ENCODE peak calls at places on chromosome 15, in five cellular contexts. H, Y, K, L and N are unnamed samples.

GRCh38 chr15:50908209-50909043 is at the start of gene AP4E1:
- DNase-seq in H (peak; percentile 87), Y (peak; percentile 90), K (peak; percentile 85), L (peak; percentile 91), N (peak; percentile 97)

GRCh38 chr15:75673426-75674247 is 25.9 kb downstream of the SNX33 start:
- DNase-seq in H (no peak), Y (peak; percentile 60), K (no peak), L (peak; percentile 70), N (no peak)

GRCh38 chr15:64151727-64152506 is at the start of gene SNX22:
- DNase-seq in H (no peak), Y (no peak), K (no peak), L (no peak), N (peak; percentile 40)

GRCh38 chr15:93246266-93247242 is 157.5 kb upstream of the RGMA start:
- DNase-seq in H (no peak), Y (no peak), K (no peak), L (no peak), N (no peak)

GRCh38 chr15:76183906-76184639 is 124.3 kb downstream of the TMEM266 start:
- DNase-seq in H (no peak), Y (no peak), K (no peak), L (no peak), N (no peak)

GRCh38 chr15:89760303-89761008 is 9.4 kb upstream of the MESP1 start:
- DNase-seq in H (peak; percentile 88), Y (peak; percentile 73), K (peak; percentile 61), L (peak; percentile 57), N (peak; percentile 37)

GRCh38 chr15:100902436-100903190 is 16.5 kb upstream of the LRRK1 start:
- DNase-seq in H (peak; percentile 10), Y (peak; percentile 80), K (peak; percentile 7), L (peak; percentile 89), N (no peak)

GRCh38 chr15:29071193-29071906 is 185.6 kb downstream of the APBA2 start:
- DNase-seq in H (no peak), Y (no peak), K (no peak), L (no peak), N (no peak)

GRCh38 chr15:26972636-26973035 is 1.7 kb downstream of the GABRG3 start:
- DNase-seq in H (no peak), Y (no peak), K (no peak), L (no peak), N (no peak)

GRCh38 chr15:33985751-33986150 is 17.5 kb downstream of the CHRM5 start:
- DNase-seq in H (no peak), Y (no peak), K (no peak), L (peak; percentile 21), N (no peak)

GRCh38 chr15:88630141-88630721 is 8.6 kb upstream of the ISG20 start:
- DNase-seq in H (no peak), Y (no peak), K (no peak), L (no peak), N (no peak)

GRCh38 chr15:88630798-88631463 is 7.9 kb upstream of the ISG20 start:
- DNase-seq in H (no peak), Y (no peak), K (no peak), L (no peak), N (no peak)

GRCh38 chr15:88634449-88634848 is 4.4 kb upstream of the ISG20 start:
- DNase-seq in H (no peak), Y (no peak), K (no peak), L (no peak), N (no peak)

GRCh38 chr15:88629071-88629470 is 7.9 kb downstream of the AEN start:
- DNase-seq in H (no peak), Y (no peak), K (no peak), L (no peak), N (no peak)

GRCh38 chr15:88631464-88632028 is 7.3 kb upstream of the ISG20 start:
- DNase-seq in H (no peak), Y (no peak), K (no peak), L (no peak), N (no peak)
- TF ChIP-seq CTCF in H (no peak), Y (no peak), K (no peak), L (no peak), N (no peak)

DNA sequence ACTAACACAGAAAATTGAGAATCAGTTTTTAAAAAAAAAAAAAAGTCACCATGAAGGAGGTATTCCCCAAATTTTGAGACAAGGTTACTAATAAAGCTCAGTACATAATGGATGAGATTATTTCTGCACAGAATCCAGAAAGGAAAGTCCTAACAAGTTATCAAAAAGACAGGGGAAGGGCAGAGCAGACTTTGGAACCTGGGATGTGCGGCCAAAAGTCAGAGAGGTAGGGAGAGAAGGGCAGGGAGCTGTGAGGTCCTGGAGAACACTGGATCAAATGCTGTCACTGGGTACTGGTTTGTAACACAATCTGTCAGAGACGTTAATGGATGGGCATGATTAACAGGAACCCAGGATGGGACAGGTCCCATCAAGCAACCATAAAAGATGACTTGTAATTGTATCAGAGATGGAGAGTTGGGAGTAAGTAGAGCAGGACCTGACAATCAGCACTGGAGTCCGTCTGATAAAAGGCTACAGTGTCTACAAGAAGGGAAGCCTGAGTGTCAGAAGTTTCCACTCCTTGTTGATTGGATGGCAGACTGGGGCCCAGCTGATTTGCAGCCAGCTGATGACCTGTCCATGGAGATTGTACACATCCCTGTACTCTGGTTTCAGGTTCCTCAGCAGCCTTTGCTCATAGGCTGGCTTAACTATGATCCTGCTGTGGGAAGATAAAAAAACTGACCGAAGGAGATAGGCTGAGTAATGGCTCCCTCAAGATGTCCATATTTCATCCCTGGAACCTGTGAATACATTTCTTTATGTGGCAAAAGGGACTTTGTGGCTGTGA is 12.0 kb upstream of the LACTB start:
- DNase-seq in H (no peak), Y (no peak), K (no peak), L (peak; percentile 73), N (no peak)
- H3K27ac ChIP-seq in H (no peak overlapping the region), Y (no peak overlapping the region), K (no peak overlapping the region), L (no peak overlapping the region), N (no peak overlapping the region)

DNA sequence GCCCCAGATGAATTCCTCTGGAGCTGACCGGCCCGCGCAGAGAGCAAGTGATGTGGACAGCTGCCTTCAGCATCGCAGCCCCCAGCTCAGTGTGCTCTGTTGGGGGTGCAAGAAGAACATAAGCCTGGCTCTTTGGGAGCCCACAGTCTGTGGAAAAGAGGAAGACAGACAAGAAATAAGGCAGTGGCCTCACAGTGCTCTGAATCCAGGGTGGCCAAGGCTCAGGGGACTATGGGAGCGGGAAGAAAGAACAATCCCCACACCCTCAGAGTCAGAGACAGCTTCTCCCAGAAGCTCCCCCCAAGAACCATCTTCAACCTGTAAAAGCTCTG is 277 bp upstream of the HDDC3 start:
- DNase-seq in H (no peak), Y (no peak), K (no peak), L (no peak), N (no peak)
- TF ChIP-seq CTCF in H (no peak), Y (peak; percentile 6), K (no peak), L (no peak), N (peak; percentile 3)

GRCh38 chr15:41941644-41942415 is 30.5 kb downstream of the EHD4 start:
- DNase-seq in H (peak; percentile 48), Y (no peak), K (no peak), L (no peak), N (no peak)
- H3K27ac ChIP-seq in H (no peak overlapping the region), Y (no peak overlapping the region), K (no peak overlapping the region), L (no peak overlapping the region), N (no peak overlapping the region)

GRCh38 chr15:72800819-72801481 is 17.4 kb upstream of the ADPGK start:
- DNase-seq in H (no peak), Y (no peak), K (no peak), L (peak; percentile 65), N (no peak)

GRCh38 chr15:72796210-72796514 is 12.6 kb upstream of the ADPGK start:
- DNase-seq in H (no peak), Y (peak; percentile 31), K (no peak), L (no peak), N (no peak)

GRCh38 chr15:72797834-72798233 is 14.3 kb upstream of the ADPGK start:
- DNase-seq in H (no peak), Y (no peak), K (peak; percentile 41), L (no peak), N (no peak)

GRCh38 chr15:72796515-72797337 is 13.2 kb upstream of the ADPGK start:
- DNase-seq in H (peak; percentile 69), Y (peak; percentile 67), K (no peak), L (peak; percentile 16), N (peak; percentile 30)

GRCh38 chr15:72797338-72797689 is 13.8 kb upstream of the ADPGK start:
- DNase-seq in H (peak; percentile 38), Y (no peak), K (no peak), L (no peak), N (no peak)
- TF ChIP-seq CTCF in H (no peak), Y (no peak), K (no peak), L (no peak), N (no peak)

GRCh38 chr15:78445875-78446274 is 7.9 kb downstream of the IREB2 start:
- DNase-seq in H (no peak), Y (no peak), K (no peak), L (no peak), N (no peak)

GRCh38 chr15:78450285-78450858 is 12.4 kb downstream of the IREB2 start:
- DNase-seq in H (no peak), Y (no peak), K (no peak), L (no peak), N (no peak)

GRCh38 chr15:78449220-78449999 is 11.4 kb downstream of the IREB2 start:
- DNase-seq in H (no peak), Y (no peak), K (peak; percentile 8), L (no peak), N (no peak)

GRCh38 chr15:78446551-78446950 is 8.5 kb downstream of the IREB2 start:
- DNase-seq in H (no peak), Y (no peak), K (no peak), L (no peak), N (no peak)

DNA sequence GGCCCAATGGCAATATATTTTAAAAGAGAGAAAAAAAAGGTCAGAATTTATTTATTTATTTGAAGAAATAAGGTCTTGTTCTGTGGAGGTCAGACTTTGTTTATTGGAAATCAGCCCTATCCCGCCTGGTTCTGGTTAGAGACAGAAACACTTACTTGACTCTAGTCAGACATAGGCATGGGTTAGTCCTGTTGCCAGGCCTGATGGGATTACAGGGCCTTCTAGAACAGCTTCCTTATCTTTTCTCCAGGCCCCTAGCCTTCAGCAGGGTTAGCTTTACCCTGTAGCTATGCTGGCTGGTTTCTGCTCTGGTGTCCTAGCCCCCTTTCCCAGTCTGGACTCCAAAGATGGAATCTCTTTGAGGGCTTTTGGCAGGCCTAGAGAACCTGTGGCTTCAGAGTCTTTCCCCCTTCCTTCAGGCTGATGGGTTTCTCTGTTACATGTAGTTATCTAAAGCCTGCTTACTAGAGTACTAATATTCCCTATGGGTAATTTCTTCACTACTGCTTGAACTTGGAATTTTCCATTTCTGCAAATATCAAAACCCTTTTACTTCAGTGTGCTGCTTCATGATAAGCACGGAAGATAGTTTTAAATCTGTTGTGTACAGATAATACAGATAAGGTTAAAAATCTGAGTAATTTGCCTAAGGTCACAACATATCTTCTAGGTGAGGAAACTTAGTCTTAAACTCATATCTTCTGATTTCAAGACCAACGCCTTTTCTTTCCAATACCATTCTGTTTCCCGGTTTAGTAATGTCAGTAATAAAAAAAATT is 10.6 kb downstream of the IREB2 start:
- DNase-seq in H (no peak), Y (no peak), K (no peak), L (peak; percentile 20), N (no peak)
- H3K27ac ChIP-seq in H (no peak overlapping the region), Y (peak overlapping the region; percentile 70), K (peak overlapping the region; percentile 28), L (peak overlapping the region; percentile 15), N (no peak overlapping the region)

GRCh38 chr15:40038654-40039543 is at the start of gene SRP14:
- DNase-seq in H (peak; percentile 95), Y (peak; percentile 96), K (peak; percentile 91), L (peak; percentile 91), N (peak; percentile 89)
- TF ChIP-seq CTCF in H (no peak), Y (peak; percentile 18), K (peak; percentile 15), L (no peak), N (no peak)